ENCODE peak calls at places on chromosomes 13 and 19, in six cellular contexts. J is activated CD4-positive, alpha-beta memory T cell treated with anti-CD3 and anti-CD28 coated beads for 36 hours; W is GM03348; C is A172; L is GM06990; H is AG10803. Q is an unnamed sample.
A peak's percentile ranks its signal among the peaks of the same experiment; 100 is the strongest.

GRCh38 chr13:37001921-37002250 is 1.3 kb downstream of the EXOSC8 start:
- DNase-seq in H (no peak), J (no peak), C (no peak), L (no peak), W (no peak), Q (no peak)

GRCh38 chr13:27917121-27917947 is 2.5 kb upstream of the PDX1 start:
- DNase-seq in W (no peak), H (no peak), J (peak; percentile 18), C (no peak), L (no peak), Q (no peak)

GRCh38 chr19:58218899-58219298 is 9.8 kb upstream of the ZNF544 start:
- DNase-seq in W (no peak), C (no peak), H (no peak), L (no peak), J (peak; percentile 63), Q (no peak)

GRCh38 chr19:10961763-10962536 is 1.1 kb downstream of the SMARCA4 start:
- DNase-seq in J (no peak), H (no peak), W (no peak), C (no peak), L (no peak), Q (peak; percentile 26)

GRCh38 chr13:40206241-40207109 is 460.0 kb downstream of the FOXO1 start:
- DNase-seq in H (no peak), W (no peak), L (no peak), J (peak; percentile 68), C (no peak), Q (no peak)

GRCh38 chr19:8022275-8022674 is 16.8 kb upstream of the ELAVL1 start:
- DNase-seq in W (no peak), H (no peak), J (no peak), L (no peak), C (no peak), Q (no peak)

GRCh38 chr19:1501200-1501595 is 10.2 kb downstream of the REEP6 start:
- DNase-seq in L (no peak), C (no peak), J (no peak), H (no peak), W (no peak), Q (no peak)

GRCh38 chr19:44757057-44757734 is 8.7 kb downstream of the BCL3 start:
- DNase-seq in C (no peak), H (peak; percentile 65), J (no peak), W (no peak), L (no peak), Q (peak; percentile 72)

GRCh38 chr13:30314562-30314961 is 7.2 kb upstream of the KATNAL1 start:
- DNase-seq in H (no peak), J (no peak), C (no peak), L (no peak), W (no peak), Q (no peak)

GRCh38 chr19:8641908-8642547 is 11.6 kb downstream of the NFILZ start:
- DNase-seq in H (peak; percentile 67), L (no peak), C (peak; percentile 70), J (no peak), W (peak; percentile 78), Q (peak; percentile 59)

GRCh38 chr13:113917096-113917495 is 53.2 kb upstream of the GAS6 start:
- DNase-seq in J (no peak), W (no peak), L (no peak), H (no peak), C (no peak), Q (no peak)

GRCh38 chr13:75468098-75468497 is 13.9 kb downstream of the TBC1D4 start:
- DNase-seq in J (no peak), H (peak; percentile 54), L (no peak), W (peak; percentile 25), C (no peak), Q (no peak)

GRCh38 chr13:25114220-25114619 is 18.3 kb downstream of the PABPC3 start:
- DNase-seq in W (peak; percentile 86), L (peak; percentile 54), H (peak; percentile 68), C (peak; percentile 77), J (peak; percentile 79), Q (peak; percentile 74)

GRCh38 chr19:57075801-57076492 is 43.8 kb upstream of the USP29 start:
- DNase-seq in J (no peak), H (no peak), C (no peak), W (no peak), L (no peak), Q (no peak)

GRCh38 chr13:41544824-41545707 is 87.7 kb downstream of the RGCC start:
- DNase-seq in W (peak; percentile 46), H (peak; percentile 31), L (no peak), C (peak; percentile 62), J (peak; percentile 27), Q (no peak)

GRCh38 chr19:39077323-39077722 is 6.8 kb upstream of the ACP7 start:
- DNase-seq in L (no peak), C (no peak), H (no peak), J (no peak), W (no peak), Q (no peak)

GRCh38 chr19:19571387-19571786 is 33.3 kb downstream of the CILP2 start:
- DNase-seq in H (no peak), C (no peak), J (no peak), W (no peak), L (no peak), Q (no peak)

GRCh38 chr13:30616927-30617314 is 799 bp upstream of the USPL1 start:
- DNase-seq in L (no peak), H (peak; percentile 90), C (peak; percentile 78), W (peak; percentile 70), J (peak; percentile 69), Q (peak; percentile 71)

GRCh38 chr19:16368385-16369305 is 44.0 kb downstream of the KLF2 start:
- DNase-seq in J (peak; percentile 58), W (no peak), C (no peak), L (no peak), H (no peak), Q (no peak)

GRCh38 chr19:48897181-48897580 is 1.4 kb downstream of the TULP2 start:
- DNase-seq in L (no peak), W (no peak), H (no peak), J (no peak), C (no peak), Q (no peak)

GRCh38 chr13:40780822-40781401 is 8.5 kb upstream of the SLC25A15 start:
- DNase-seq in J (no peak), L (no peak), H (no peak), W (peak; percentile 37), C (peak; percentile 16), Q (peak; percentile 28)

GRCh38 chr19:1233361-1233667 is 4.5 kb downstream of the CBARP start:
- DNase-seq in W (no peak), H (no peak), J (no peak), C (no peak), L (no peak), Q (no peak)

GRCh38 chr19:41249707-41250423 is 14.3 kb upstream of the HNRNPUL1 start:
- DNase-seq in W (no peak), L (no peak), J (no peak), H (no peak), C (no peak), Q (no peak)

GRCh38 chr19:33143897-33144405 is 12.0 kb downstream of the WDR88 start:
- DNase-seq in J (peak; percentile 75), H (peak; percentile 38), L (peak; percentile 48), W (peak; percentile 89), C (peak; percentile 37), Q (peak; percentile 89)

GRCh38 chr13:112248909-112249592 is 127.1 kb upstream of the SPACA7 start:
- DNase-seq in W (no peak), L (no peak), J (no peak), C (no peak), H (no peak), Q (no peak)

GRCh38 chr19:33227242-33227650 is 1.6 kb upstream of the SLC7A10 start:
- DNase-seq in C (no peak), H (peak; percentile 32), J (no peak), W (no peak), L (no peak), Q (peak; percentile 59)

GRCh38 chr13:52845766-52846566 is 2.5 kb downstream of the PCDH8 start:
- DNase-seq in L (peak; percentile 35), J (peak; percentile 63), H (no peak), W (peak; percentile 15), C (no peak), Q (peak; percentile 35)

Q was measured in AG08396.